ENCODE peak calls at places on chromosomes 3 and 15, in ten cellular contexts. G is right atrium auricular region, D is PC-9, X is lower leg skin, Y is neural progenitor cell, V is body of pancreas, H is colonic mucosa, M is tibial nerve, Z is OCI-LY7, N is coronary artery. R is an unnamed sample.

GRCh38 chr3:117495620-117496019 is 786.0 kb downstream of the TUSC7 start:
- DNase-seq in V (no peak), Z (no peak), H (no peak), X (no peak), Y (no peak), G (no peak), D (no peak), N (no peak), M (no peak), R (no peak)

GRCh38 chr15:35166730-35167359 is 81.8 kb upstream of the NANOGP8 start:
- DNase-seq in M (no peak), N (no peak), D (no peak), H (no peak), Z (no peak), G (no peak), X (no peak), Y (no peak), V (no peak), R (peak)

GRCh38 chr3:173275740-173276139 is 121.8 kb upstream of the NLGN1 start:
- DNase-seq in M (no peak), Y (no peak), H (no peak), X (no peak), G (no peak), V (no peak), Z (peak), D (no peak), N (no peak), R (no peak)

GRCh38 chr15:31344824-31345605 is 18.4 kb downstream of the KLF13 start:
- DNase-seq in X (no peak), Z (peak), G (no peak), Y (no peak), V (peak), H (peak), M (no peak), N (no peak), D (no peak), R (no peak)

GRCh38 chr3:102059145-102059943 is 210.0 kb downstream of the NFKBIZ start:
- DNase-seq in V (no peak), Z (peak), X (no peak), H (no peak), G (no peak), M (no peak), N (no peak), D (no peak), Y (no peak), R (no peak)

GRCh38 chr15:95799286-95800187 is 531.0 kb upstream of the NR2F2 start:
- DNase-seq in N (no peak), Z (no peak), Y (no peak), G (no peak), V (no peak), X (no peak), M (no peak), D (peak), H (no peak), R (peak)

GRCh38 chr3:128800241-128801187 is 74.5 kb downstream of the RAB7A start:
- DNase-seq in X (no peak), Z (no peak), H (no peak), Y (no peak), G (no peak), N (no peak), D (no peak), M (no peak), V (no peak), R (no peak)

GRCh38 chr3:8482960-8483665 is 18.5 kb upstream of the LMCD1 start:
- DNase-seq in G (peak), M (peak), X (peak), V (peak), Y (no peak), Z (no peak), N (peak), D (peak), H (peak), R (peak)

GRCh38 chr3:149390316-149390715 is 12.9 kb upstream of the TM4SF1 start:
- DNase-seq in G (no peak), H (no peak), N (no peak), V (no peak), X (no peak), D (no peak), M (no peak), Z (no peak), Y (no peak), R (no peak)

GRCh38 chr3:154430014-154430413 is at the start of gene GPR149:
- DNase-seq in Z (no peak), X (no peak), V (no peak), N (no peak), G (no peak), H (no peak), D (no peak), M (no peak), Y (peak), R (no peak)

DNA sequence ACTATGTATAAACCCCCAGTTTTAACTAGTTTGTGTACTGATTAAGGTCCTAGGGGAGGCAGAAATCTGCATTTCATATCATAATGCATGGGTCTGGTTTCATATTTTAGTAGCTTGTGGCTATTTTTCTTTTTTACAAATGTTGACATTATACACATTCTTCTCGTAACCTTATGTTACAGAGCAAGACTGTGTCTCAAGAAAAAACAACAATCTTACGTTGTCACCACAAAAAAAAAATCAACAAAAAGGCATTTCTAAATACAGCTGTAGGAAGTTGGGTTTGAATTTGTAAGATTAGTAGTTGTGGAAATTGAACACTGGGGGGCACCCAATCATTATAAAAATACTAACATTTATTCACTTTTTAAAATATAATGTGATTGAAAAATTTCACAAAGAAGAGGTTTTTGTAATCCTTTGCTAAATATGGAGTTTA is 17.9 kb downstream of the SERP1 start:
- DNase-seq in X (no peak), Y (no peak), M (no peak), G (no peak), V (no peak), N (no peak), Z (peak), H (no peak), D (no peak), R (peak)
- TF ChIP-seq CTCF in X (no peak), Y (peak), M (no peak), G (peak), V (peak), N (no peak), Z (peak), H (no peak), D (peak), R (peak)

GRCh38 chr15:70854669-70854976 is 666 bp upstream of the LARP6 start:
- DNase-seq in N (no peak), G (no peak), D (no peak), Y (no peak), X (no peak), Z (no peak), V (no peak), H (no peak), M (no peak), R (no peak)

GRCh38 chr15:70853270-70853854 is 595 bp downstream of the LARP6 start:
- DNase-seq in Y (peak), M (no peak), Z (no peak), V (peak), G (no peak), D (peak), H (no peak), X (no peak), N (no peak), R (peak)

GRCh38 chr15:70852501-70853269 is 1.3 kb downstream of the LARP6 start:
- DNase-seq in N (peak), M (no peak), H (no peak), G (no peak), V (no peak), Z (no peak), X (no peak), Y (no peak), D (no peak), R (peak)

GRCh38 chr15:70855764-70856163 is 1.8 kb upstream of the LARP6 start:
- DNase-seq in Y (no peak), D (no peak), H (no peak), G (no peak), N (no peak), V (no peak), X (no peak), Z (no peak), M (no peak), R (no peak)

GRCh38 chr15:70853855-70854668 is at the start of gene LARP6:
- DNase-seq in X (no peak), M (no peak), Z (no peak), G (no peak), Y (peak), H (no peak), V (peak), D (peak), N (no peak), R (peak)
- H3K4me3 ChIP-seq in X (peak), M (peak), Z (no peak), G (peak), Y (peak), H (peak), V (peak), D (peak), N (peak), R (peak)

DNA sequence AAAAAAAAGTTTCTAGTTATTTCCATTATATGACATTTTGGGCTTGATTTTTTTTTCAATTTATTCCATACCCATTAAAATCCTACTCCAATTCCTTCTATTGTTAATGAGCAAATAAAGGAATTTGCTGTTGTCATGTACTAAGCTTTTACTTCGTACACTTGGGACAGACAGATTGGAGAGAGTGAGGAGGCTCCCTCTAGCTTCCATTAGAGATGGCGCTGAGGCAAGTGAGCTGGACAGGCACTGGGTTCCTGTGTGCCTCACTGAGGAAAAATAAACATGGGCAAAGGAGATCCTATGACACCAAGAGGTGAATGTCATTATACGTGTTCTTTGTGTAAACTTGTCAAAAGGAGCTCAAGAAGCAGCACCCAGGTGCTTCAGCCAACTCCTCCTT is 441.1 kb upstream of the MDFIC2 start:
- DNase-seq in M (no peak), Y (peak), N (no peak), G (no peak), H (no peak), D (no peak), V (no peak), Z (no peak), X (no peak), R (no peak)
- TF ChIP-seq CTCF in M (no peak), Y (peak), N (no peak), G (no peak), H (no peak), D (no peak), V (no peak), Z (no peak), X (no peak), R (peak)

GRCh38 chr15:56640549-56640948 is 92.8 kb downstream of the ZNF280D start:
- DNase-seq in G (no peak), X (no peak), V (no peak), H (no peak), D (no peak), N (no peak), Z (no peak), Y (no peak), M (no peak), R (no peak)
- H3K4me3 ChIP-seq in G (no peak), X (no peak), V (no peak), H (no peak), D (no peak), N (no peak), Z (no peak), Y (no peak), M (no peak), R (no peak)

DNA sequence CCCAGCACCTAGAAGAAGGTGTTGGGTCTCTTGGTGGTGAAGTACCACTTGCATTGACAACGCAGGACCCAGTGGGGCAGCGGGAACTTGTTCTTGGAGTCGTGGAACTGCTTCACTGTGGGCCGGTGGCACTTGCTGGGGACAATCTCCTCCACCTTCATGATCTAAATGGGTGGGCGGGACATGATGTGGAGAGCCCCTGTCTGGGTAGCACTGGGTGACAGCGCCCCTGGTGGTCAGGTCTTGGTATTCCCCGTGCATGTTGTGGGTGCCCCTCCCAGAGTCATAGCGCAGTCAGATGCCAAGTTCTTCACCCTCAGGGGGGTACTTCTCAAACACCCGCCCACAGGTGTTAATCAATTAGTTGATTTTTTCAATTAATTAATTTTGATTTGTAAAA is 60.2 kb downstream of the AGBL1 start:
- DNase-seq in N (no peak), G (no peak), D (peak), M (no peak), V (no peak), X (no peak), H (no peak), Z (peak), Y (peak), R (no peak)
- TF ChIP-seq CTCF in N (no peak), G (no peak), D (peak), M (no peak), V (no peak), X (no peak), H (no peak), Z (peak), Y (peak), R (peak)

GRCh38 chr3:126355251-126355650 is 2.0 kb downstream of the KLF15 start:
- DNase-seq in G (no peak), N (no peak), V (no peak), M (peak), Y (no peak), H (no peak), Z (peak), X (no peak), D (no peak), R (no peak)
- H3K4me3 ChIP-seq in G (peak), N (peak), V (no peak), M (peak), Y (peak), H (no peak), Z (peak), X (no peak), D (no peak), R (no peak)

R was measured in fibroblast of villous mesenchyme.